ENCODE peak calls at places on chromosome 17, in seven cellular contexts. M is NB4, V is T1000, R is HEK293T, J is neural progenitor cell, D is B cell, G is small intestine. P is an unnamed sample.

GRCh38 chr17:67246398-67246647 is 1.3 kb upstream of the HELZ start:
- DNase-seq in G (no peak), D (peak), M (no peak), J (no peak), R (no peak), V (no peak), P (peak)

GRCh38 chr17:77783991-77784820 is 174.3 kb upstream of the TNRC6C start:
- DNase-seq in M (no peak), V (no peak), D (peak), R (no peak), J (no peak), G (peak), P (no peak)

GRCh38 chr17:51260237-51260959 is at the start of gene UTP18:
- DNase-seq in V (peak), D (peak), M (peak), R (peak), J (peak), G (peak), P (peak)

GRCh38 chr17:74432484-74433391 is 850 bp downstream of the GPRC5C start:
- DNase-seq in G (no peak), D (no peak), R (no peak), V (no peak), J (peak), M (no peak), P (no peak)

GRCh38 chr17:44672479-44673093 is 16.3 kb downstream of the MEIOC start:
- DNase-seq in M (peak), J (peak), D (no peak), R (no peak), G (peak), V (no peak), P (peak)

GRCh38 chr17:48335858-48336500 is 94.0 kb downstream of the SKAP1 start:
- DNase-seq in J (peak), R (peak), V (no peak), D (peak), M (peak), G (peak), P (peak)

GRCh38 chr17:81301195-81302144 is 6.4 kb upstream of the SLC38A10 start:
- DNase-seq in G (no peak), V (no peak), R (no peak), D (no peak), J (no peak), M (no peak), P (no peak)

GRCh38 chr17:80365983-80366382 is 49.0 kb upstream of the ENDOV start:
- DNase-seq in D (no peak), G (no peak), V (no peak), R (no peak), M (no peak), J (no peak), P (no peak)

GRCh38 chr17:40284085-40284713 is 3.5 kb upstream of the CDC6 start:
- DNase-seq in M (no peak), D (no peak), V (no peak), G (peak), R (no peak), J (no peak), P (peak)

GRCh38 chr17:73643012-73643845 is 1.0 kb downstream of the SDK2 start:
- DNase-seq in J (peak), M (peak), V (no peak), G (no peak), D (peak), R (peak), P (no peak)

GRCh38 chr17:16286009-16286946 is 67.0 kb downstream of the CENPV start:
- DNase-seq in D (peak), M (peak), V (peak), G (peak), R (peak), J (peak), P (peak)

GRCh38 chr17:74345433-74346241 is 16.0 kb downstream of the BTBD17 start:
- DNase-seq in D (no peak), J (no peak), M (no peak), V (no peak), R (no peak), G (no peak), P (no peak)

GRCh38 chr17:81210868-81211267 is 11.9 kb downstream of the CEP131 start:
- DNase-seq in J (no peak), M (peak), G (no peak), V (no peak), R (no peak), D (no peak), P (peak)

GRCh38 chr17:60006160-60006559 is 41.6 kb upstream of the RNFT1 start:
- DNase-seq in V (no peak), J (no peak), M (no peak), R (no peak), D (no peak), G (no peak), P (no peak)

GRCh38 chr17:38329284-38329683 is 14.5 kb downstream of the GPR179 start:
- DNase-seq in G (no peak), V (no peak), R (no peak), J (no peak), M (no peak), D (no peak), P (no peak)

GRCh38 chr17:1714488-1714979 is 4.4 kb upstream of the TLCD2 start:
- DNase-seq in J (peak), D (peak), M (peak), V (peak), G (peak), R (peak), P (no peak)

GRCh38 chr17:76968707-76969597 is 100.7 kb downstream of the MGAT5B start:
- DNase-seq in D (peak), J (peak), G (peak), M (peak), R (peak), V (no peak), P (peak)

GRCh38 chr17:38848939-38849563 is 4.5 kb downstream of the RPL23 start:
- DNase-seq in R (no peak), D (no peak), G (no peak), V (no peak), M (no peak), J (no peak), P (no peak)

GRCh38 chr17:83036193-83036592 is 43.2 kb upstream of the METRNL start:
- DNase-seq in G (no peak), R (no peak), D (no peak), M (no peak), V (no peak), J (no peak), P (no peak)

GRCh38 chr17:72370819-72371218 is 250.0 kb downstream of the SOX9 start:
- DNase-seq in J (no peak), D (no peak), V (peak), G (no peak), M (no peak), R (no peak), P (no peak)

GRCh38 chr17:80792373-80792781 is 199.3 kb upstream of the CHMP6 start:
- DNase-seq in J (no peak), M (no peak), R (no peak), D (no peak), G (no peak), V (no peak), P (no peak)

GRCh38 chr17:82684207-82684903 is 14.1 kb downstream of the RAB40B start:
- DNase-seq in J (no peak), M (no peak), V (no peak), G (peak), R (no peak), D (no peak), P (no peak)

GRCh38 chr17:81701288-81702071 is 1.7 kb upstream of the MRPL12 start:
- DNase-seq in J (no peak), G (peak), M (peak), D (no peak), V (no peak), R (no peak), P (peak)

GRCh38 chr17:47605006-47605405 is 44.7 kb upstream of the KPNB1 start:
- DNase-seq in D (no peak), M (no peak), G (no peak), R (no peak), J (no peak), V (no peak), P (no peak)

GRCh38 chr17:80409626-80410025 is 5.3 kb upstream of the ENDOV start:
- DNase-seq in M (no peak), G (no peak), V (no peak), R (no peak), D (no peak), J (no peak), P (no peak)

GRCh38 chr17:48016112-48016511 is 21.5 kb downstream of the COPZ2 start:
- DNase-seq in R (no peak), J (no peak), G (no peak), M (no peak), V (no peak), D (no peak), P (no peak)

GRCh38 chr17:27608330-27609230 is 22.4 kb upstream of the LGALS9 start:
- DNase-seq in G (no peak), R (no peak), V (no peak), M (no peak), J (no peak), D (no peak), P (no peak)

P was measured in Kasumi-1.